ENCODE peak calls at places on chromosomes 7 and 10, in nine cellular contexts. O is H9, Q is A549, U is kidney epithelial cell, X is lower lobe of right lung, P is RWPE1, N is heart left ventricle, L is AG04450, T is psoas muscle. W is an unnamed sample.

GRCh38 chr10:125584954-125585353 is 98.0 kb downstream of the TEX36 start:
- DNase-seq in L (no peak), N (no peak), O (no peak), T (no peak), X (no peak), Q (peak; percentile 29), P (peak; percentile 22), U (no peak), W (no peak)

GRCh38 chr7:23544913-23545354 is 13.2 kb upstream of the TRA2A start:
- DNase-seq in X (no peak), L (no peak), U (no peak), O (no peak), T (no peak), P (peak; percentile 61), Q (no peak), N (no peak), W (no peak)

GRCh38 chr10:34109952-34110702 is 705.0 kb downstream of the PARD3 start:
- DNase-seq in N (no peak), L (peak; percentile 24), X (no peak), Q (peak; percentile 14), U (no peak), T (no peak), P (peak; percentile 67), O (no peak), W (no peak)

GRCh38 chr7:74217455-74218342 is 7.9 kb downstream of the LAT2 start:
- DNase-seq in Q (no peak), L (no peak), X (no peak), P (no peak), O (no peak), U (no peak), N (no peak), T (no peak), W (no peak)

GRCh38 chr10:22159979-22160378 is 57.8 kb downstream of the EBLN1 start:
- DNase-seq in T (no peak), X (no peak), U (no peak), N (no peak), L (no peak), P (no peak), Q (no peak), O (no peak), W (no peak)

GRCh38 chr7:150317748-150318444 is 5.3 kb upstream of the LRRC61 start:
- DNase-seq in O (no peak), N (no peak), L (no peak), P (no peak), T (no peak), U (no peak), Q (no peak), X (no peak), W (no peak)

GRCh38 chr10:134743-135600 is at the start of gene ZMYND11:
- DNase-seq in O (peak; percentile 34), N (peak; percentile 85), X (peak; percentile 76), T (peak; percentile 86), P (peak; percentile 36), U (no peak), Q (no peak), L (no peak), W (peak; percentile 75)

GRCh38 chr10:107733328-107733727 is 568.8 kb upstream of the SORCS1 start:
- DNase-seq in P (no peak), U (no peak), O (no peak), L (no peak), Q (no peak), X (no peak), T (no peak), N (no peak), W (no peak)

GRCh38 chr10:62851449-62851848 is 35.3 kb upstream of the EGR2 start:
- DNase-seq in N (no peak), O (peak; percentile 52), X (no peak), L (no peak), P (no peak), U (no peak), T (no peak), Q (no peak), W (no peak)

GRCh38 chr10:128627811-128628210 is 501.6 kb upstream of the MKI67 start:
- DNase-seq in X (no peak), O (no peak), T (no peak), P (no peak), L (no peak), U (no peak), Q (no peak), N (no peak), W (no peak)

GRCh38 chr10:128628252-128628651 is 502.0 kb upstream of the MKI67 start:
- DNase-seq in P (no peak), T (no peak), N (no peak), L (no peak), Q (no peak), O (no peak), U (no peak), X (no peak), W (no peak)

GRCh38 chr10:128631801-128632241 is 505.6 kb upstream of the MKI67 start:
- DNase-seq in T (no peak), Q (no peak), X (no peak), P (no peak), L (no peak), N (no peak), U (no peak), O (no peak), W (no peak)

GRCh38 chr10:128630787-128631252 is 504.6 kb upstream of the MKI67 start:
- DNase-seq in T (no peak), N (no peak), O (no peak), U (no peak), L (no peak), P (no peak), X (no peak), Q (no peak), W (no peak)

GRCh38 chr10:128629111-128630096 is 503.2 kb upstream of the MKI67 start:
- DNase-seq in Q (peak; percentile 15), O (no peak), L (no peak), T (no peak), P (peak; percentile 63), X (no peak), U (peak; percentile 39), N (no peak), W (no peak)
- TF ChIP-seq CTCF in Q (no peak), O (no peak), L (no peak), T (no peak), P (no peak), X (no peak), U (no peak), N (no peak), W (no peak)

GRCh38 chr7:2152646-2153045 is 80.1 kb downstream of the MAD1L1 start:
- DNase-seq in X (no peak), U (no peak), T (peak; percentile 20), Q (no peak), L (no peak), N (no peak), P (no peak), O (no peak), W (no peak)

GRCh38 chr7:2154831-2155230 is 77.9 kb downstream of the MAD1L1 start:
- DNase-seq in U (no peak), P (no peak), X (peak; percentile 20), Q (no peak), O (no peak), T (peak; percentile 33), L (no peak), N (no peak), W (no peak)

GRCh38 chr7:2156756-2157472 is 75.8 kb downstream of the MAD1L1 start:
- DNase-seq in O (no peak), T (peak; percentile 10), U (no peak), N (no peak), L (no peak), X (no peak), P (no peak), Q (no peak), W (no peak)

GRCh38 chr7:2151801-2152612 is 80.7 kb downstream of the MAD1L1 start:
- DNase-seq in Q (no peak), P (no peak), U (no peak), N (no peak), L (no peak), O (no peak), T (peak; percentile 39), X (peak; percentile 27), W (no peak)

DNA sequence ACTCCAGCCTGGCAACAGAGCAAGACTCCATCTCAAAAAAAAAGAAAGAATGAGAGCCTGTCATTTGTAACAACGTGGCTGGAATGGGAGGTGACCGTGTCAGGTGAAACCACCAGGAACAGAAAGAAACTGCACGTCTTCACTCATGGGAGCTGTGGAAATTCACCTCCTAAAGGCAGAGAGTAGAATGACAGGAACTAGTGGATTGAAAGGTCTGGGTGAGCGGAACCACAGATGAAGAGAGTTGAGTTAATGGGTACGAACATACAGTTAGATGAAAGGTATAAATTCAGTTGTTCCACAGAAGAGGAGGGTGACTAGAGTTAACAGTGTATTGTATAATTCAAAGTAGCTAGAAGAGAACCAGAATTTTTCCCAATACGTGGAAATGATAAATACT is 78.6 kb downstream of the MAD1L1 start:
- DNase-seq in X (no peak), T (no peak), N (no peak), L (no peak), O (no peak), U (no peak), P (no peak), Q (no peak), W (no peak)
- TF ChIP-seq CTCF in X (no peak), T (no peak), N (no peak), L (peak; percentile 10), O (peak; percentile 30), U (no peak), P (no peak), Q (no peak), W (no peak)

DNA sequence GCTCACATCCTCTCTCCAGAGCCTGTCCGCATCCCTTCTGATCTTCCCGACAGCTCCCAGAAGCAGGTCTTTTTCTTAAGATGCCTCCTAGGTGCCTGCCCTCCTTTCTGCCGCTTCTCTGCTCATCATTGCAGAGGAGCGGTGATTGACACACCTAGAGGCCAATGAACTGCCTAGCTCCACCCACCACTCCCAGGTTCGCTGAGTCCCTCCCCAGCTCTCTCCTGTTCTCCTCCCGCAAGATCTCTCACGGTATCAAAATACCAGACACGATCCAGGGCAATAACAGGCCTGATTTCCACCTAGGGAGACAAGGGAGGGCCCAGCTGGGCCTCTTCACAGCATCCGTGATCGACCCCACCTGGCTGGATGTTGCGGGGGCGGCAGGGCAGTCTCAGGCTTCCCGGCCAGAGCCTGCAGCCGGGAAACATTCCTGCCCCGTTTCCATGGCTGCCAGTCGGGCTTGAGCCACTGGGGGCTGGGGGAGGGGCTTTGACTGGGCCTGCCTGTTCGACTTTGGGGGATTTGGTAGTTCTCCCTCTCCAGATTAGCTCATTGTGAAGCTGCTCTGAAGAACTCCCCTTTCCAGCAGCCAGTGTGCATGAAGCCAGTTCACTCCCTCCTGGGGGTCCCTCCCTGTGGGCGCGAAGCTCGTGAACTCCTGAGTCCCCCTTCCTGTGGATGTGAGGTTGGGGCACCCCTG is 373.5 kb downstream of the RPS24 start:
- DNase-seq in P (peak; percentile 98), U (peak; percentile 77), N (peak; percentile 86), L (peak; percentile 88), X (peak; percentile 90), O (peak; percentile 97), T (peak; percentile 74), Q (peak; percentile 88), W (peak; percentile 95)
- TF ChIP-seq CTCF in P (no peak), U (no peak), N (no peak), L (no peak), X (no peak), O (no peak), T (no peak), Q (no peak), W (no peak)

DNA sequence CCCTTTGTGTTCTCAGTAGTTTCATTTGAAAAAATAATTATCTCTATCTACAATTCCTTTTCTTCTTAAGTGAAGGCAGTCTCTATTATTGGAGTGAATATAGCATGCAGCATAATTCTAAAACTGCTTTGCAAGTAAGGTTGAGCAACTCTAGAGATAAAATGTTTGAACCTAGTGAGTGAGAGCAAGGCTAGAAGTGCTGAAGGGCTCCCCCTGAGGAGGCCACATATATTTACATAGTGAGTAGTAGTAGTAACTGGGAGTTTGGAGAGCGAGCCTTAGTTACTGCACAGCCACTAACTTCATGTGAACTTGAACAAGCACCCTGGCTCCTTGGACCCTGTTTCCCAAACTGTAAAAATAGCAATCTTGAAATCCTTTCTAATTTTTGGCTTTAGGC is 141.5 kb upstream of the DKK1 start:
- DNase-seq in X (no peak), P (no peak), Q (no peak), U (no peak), L (no peak), O (no peak), N (no peak), T (no peak), W (no peak)
- TF ChIP-seq CTCF in X (no peak), P (no peak), Q (no peak), U (no peak), L (peak; percentile 34), O (peak; percentile 54), N (no peak), T (peak; percentile 17), W (no peak)

W was measured in nephron progenitor cell.